ENCODE peak calls at places on chromosomes 11 and 22, in seven cellular contexts. R is A549; F is CD8-positive, alpha-beta memory T cell; G is tibial artery; Y is PC-9; C is heart right ventricle; N is SK-N-SH. D is an unnamed sample. For H3K9me3, the result is how much of the 10 kb centered on the place peaks cover.

GRCh38 chr11:113022267-113022666 is 61.0 kb downstream of the NCAM1 start:
- DNase-seq in Y (no peak), R (no peak), G (no peak), F (no peak), N (no peak), C (no peak), D (peak)

GRCh38 chr11:76083563-76084451 is 122.5 kb downstream of the WNT11 start:
- DNase-seq in C (no peak), G (no peak), Y (peak), N (no peak), R (no peak), F (no peak), D (no peak)

GRCh38 chr11:77175869-77176539 is 48.0 kb downstream of the MYO7A start:
- DNase-seq in N (no peak), R (no peak), G (peak), Y (no peak), C (peak), F (no peak), D (peak)

GRCh38 chr11:1887451-1888346 is 4.0 kb downstream of the PRR33 start:
- DNase-seq in G (no peak), N (peak), Y (no peak), C (no peak), R (no peak), F (peak), D (no peak)

GRCh38 chr11:73113426-73113825 is 28.7 kb downstream of the FCHSD2 start:
- DNase-seq in G (no peak), Y (no peak), F (no peak), R (no peak), C (no peak), N (no peak), D (no peak)

GRCh38 chr22:22371031-22371541 is 126.5 kb downstream of the VPREB1 start:
- DNase-seq in F (no peak), N (no peak), R (no peak), G (no peak), Y (no peak), C (peak), D (no peak)

GRCh38 chr22:43587574-43587973 is 175.8 kb downstream of the MPPED1 start:
- DNase-seq in G (no peak), C (no peak), N (no peak), F (no peak), R (no peak), Y (no peak), D (no peak)

GRCh38 chr11:65493367-65494176 is 5.3 kb upstream of the MALAT1 start:
- DNase-seq in F (no peak), G (peak), Y (peak), C (peak), N (no peak), R (peak), D (peak)

GRCh38 chr11:120385690-120386089 is 49.5 kb downstream of the ARHGEF12 start:
- DNase-seq in G (no peak), R (no peak), N (no peak), Y (no peak), F (no peak), C (no peak), D (no peak)

GRCh38 chr22:41524283-41524682 is 20.0 kb downstream of the POLR3H start:
- DNase-seq in Y (no peak), N (no peak), G (peak), F (no peak), C (peak), R (no peak), D (peak)

GRCh38 chr11:43644626-43645299 is 35.8 kb upstream of the HSD17B12 start:
- DNase-seq in N (no peak), R (no peak), Y (no peak), G (no peak), C (no peak), F (no peak), D (no peak)

GRCh38 chr11:85740464-85741400 is 54.7 kb upstream of the CCDC89 start:
- DNase-seq in Y (no peak), C (no peak), R (no peak), F (no peak), G (no peak), N (no peak), D (peak)

GRCh38 chr11:76185931-76186401 is 20.3 kb downstream of the WNT11 start:
- DNase-seq in R (no peak), G (peak), C (peak), N (peak), F (no peak), Y (no peak), D (peak)

GRCh38 chr22:41285441-41285819 is 557 bp downstream of the RANGAP1 start:
- DNase-seq in C (peak), Y (peak), F (peak), N (peak), G (peak), R (no peak), D (peak)

GRCh38 chr11:30346068-30346688 is 23.3 kb downstream of the ARL14EP start:
- DNase-seq in F (no peak), G (no peak), C (peak), R (peak), N (peak), Y (no peak), D (peak)

GRCh38 chr11:131002145-131002544 is 85.9 kb upstream of the SNX19 start:
- DNase-seq in F (no peak), N (no peak), R (no peak), Y (no peak), C (no peak), G (no peak), D (no peak)

GRCh38 chr11:134048028-134048427 is 20.8 kb upstream of the JAM3 start:
- DNase-seq in G (no peak), C (no peak), F (no peak), Y (no peak), N (no peak), R (no peak), D (no peak)

GRCh38 chr11:128328955-128329551 is 258.3 kb downstream of the ETS1 start:
- DNase-seq in G (no peak), F (peak), Y (no peak), C (peak), R (no peak), N (no peak), D (peak)

GRCh38 chr11:1297576-1298473 is 11.6 kb downstream of the TOLLIP start:
- DNase-seq in N (no peak), C (no peak), Y (no peak), G (no peak), R (no peak), F (no peak), D (no peak)

GRCh38 chr22:43624144-43624998 is 187.7 kb downstream of the EFCAB6 start:
- DNase-seq in Y (no peak), G (no peak), N (no peak), F (no peak), C (no peak), R (peak), D (no peak)

GRCh38 chr11:72634472-72635095 is 39.6 kb downstream of the PDE2A start:
- DNase-seq in R (no peak), F (no peak), Y (no peak), G (no peak), N (no peak), C (no peak), D (no peak)

DNA sequence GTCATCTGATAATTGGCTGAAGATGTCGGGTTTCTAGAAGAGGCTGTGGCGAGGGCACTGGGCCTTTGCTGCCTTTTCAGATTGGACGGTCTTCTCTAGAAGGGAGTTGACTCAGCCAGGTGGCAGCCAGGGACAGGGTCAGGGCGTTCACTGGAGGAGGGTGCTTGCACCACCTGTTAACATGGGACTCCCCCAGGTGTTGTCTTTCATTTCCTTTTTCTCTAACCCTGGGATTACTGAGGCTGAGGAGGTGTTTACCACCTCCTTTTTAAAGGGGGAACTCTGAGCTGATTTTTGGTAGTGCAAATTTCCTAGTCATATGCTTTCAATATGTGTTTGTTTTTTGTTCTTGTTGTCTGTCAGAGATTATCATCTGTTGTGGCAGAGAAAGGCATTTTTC is 54.0 kb downstream of the LDLRAD3 start:
- DNase-seq in Y (no peak), C (no peak), F (no peak), G (no peak), N (no peak), R (no peak), D (no peak)
- H3K9me3 ChIP-seq in Y (under half), C (under half), F (under half), G (under half), N (under half), R (under half), D (under half)

GRCh38 chr22:45692549-45692948 is 20.9 kb downstream of the ATXN10 start:
- DNase-seq in C (no peak), R (no peak), G (no peak), N (no peak), Y (peak), F (no peak), D (peak)
- H3K27ac ChIP-seq in C (no peak), R (peak), G (no peak), N (no peak), Y (peak), F (no peak), D (no peak)

GRCh38 chr11:132564120-132564519 is 968.2 kb downstream of the OPCML start:
- DNase-seq in C (no peak), R (no peak), N (no peak), Y (no peak), G (no peak), F (no peak), D (no peak)
- H3K9me3 ChIP-seq in C (under half), R (under half), N (under half), Y (under half), G (under half), F (under half), D (under half)

DNA sequence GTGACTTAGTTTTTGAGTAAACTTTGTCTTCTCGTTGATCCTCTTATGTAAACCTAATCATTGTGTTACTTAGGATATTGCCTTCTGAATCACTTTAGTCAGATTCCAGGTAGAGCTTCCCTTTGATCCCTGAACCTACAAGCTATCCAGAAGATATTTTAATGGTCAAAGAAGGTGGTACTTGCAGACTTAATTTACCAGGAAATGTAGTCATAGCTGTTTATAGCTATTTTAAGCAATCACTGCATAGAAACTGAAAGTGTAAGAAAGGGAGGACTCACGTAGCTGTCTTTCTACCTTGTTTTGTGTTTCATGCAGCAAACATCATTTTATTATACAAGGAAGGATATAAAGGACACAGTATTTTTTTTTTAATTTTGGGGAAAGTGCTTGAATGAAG is 189.5 kb downstream of the DDX10 start:
- DNase-seq in F (no peak), G (no peak), R (no peak), Y (no peak), N (no peak), C (no peak), D (no peak)
- H3K27ac ChIP-seq in F (no peak), G (peak), R (no peak), Y (no peak), N (peak), C (peak), D (peak)

GRCh38 chr11:71076021-71076420 is 176.4 kb downstream of the SHANK2 start:
- DNase-seq in N (no peak), Y (no peak), C (no peak), R (no peak), F (no peak), G (no peak), D (no peak)

GRCh38 chr11:71071736-71072509 is 180.5 kb downstream of the SHANK2 start:
- DNase-seq in G (no peak), R (no peak), Y (no peak), N (no peak), C (no peak), F (no peak), D (no peak)

GRCh38 chr11:71078482-71078881 is 173.9 kb downstream of the SHANK2 start:
- DNase-seq in C (no peak), G (no peak), F (no peak), Y (peak), N (no peak), R (no peak), D (no peak)

GRCh38 chr11:71076525-71077304 is 175.7 kb downstream of the SHANK2 start:
- DNase-seq in G (no peak), F (no peak), C (no peak), R (no peak), Y (no peak), N (no peak), D (no peak)

DNA sequence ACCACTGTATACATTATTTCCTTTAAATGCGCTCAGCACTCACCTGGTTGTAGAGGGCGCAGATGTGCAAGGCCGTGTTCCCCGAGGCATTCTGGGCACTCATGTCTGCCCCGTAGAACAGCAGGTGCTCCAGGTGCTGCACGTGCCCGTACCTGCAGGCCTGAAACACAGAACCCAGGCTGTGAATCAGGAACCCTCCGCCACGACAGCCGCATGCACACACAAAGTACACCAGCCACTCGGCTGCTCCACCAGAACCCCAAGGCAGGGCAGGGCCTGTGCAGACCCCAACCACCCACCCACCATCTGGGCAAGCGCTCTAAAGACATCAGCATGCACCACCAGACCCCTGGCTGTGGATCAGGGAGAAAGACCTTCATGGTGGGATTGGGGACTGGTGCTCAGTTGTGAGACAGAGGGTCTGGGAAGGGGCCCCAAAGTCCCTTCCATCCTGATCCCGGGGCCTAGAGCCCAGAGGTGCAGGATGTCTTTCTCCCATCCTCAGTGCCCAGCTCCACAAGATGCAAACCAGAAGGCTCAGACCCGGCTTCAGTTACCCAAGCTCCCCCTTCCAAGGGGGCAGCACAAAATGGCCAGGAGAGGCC is 177.2 kb downstream of the SHANK2 start:
- DNase-seq in C (no peak), G (no peak), R (no peak), Y (no peak), N (no peak), F (no peak), D (no peak)
- H3K9me3 ChIP-seq in C (under half), G (under half), R (under half), Y (under half), N (under half), F (under half), D (under half)

GRCh38 chr11:35583126-35583525 is 35.1 kb upstream of the FJX1 start:
- DNase-seq in C (no peak), Y (no peak), R (no peak), G (no peak), N (no peak), F (no peak), D (peak)
- H3K27ac ChIP-seq in C (no peak), Y (no peak), R (peak), G (no peak), N (no peak), F (no peak), D (no peak)

DNA sequence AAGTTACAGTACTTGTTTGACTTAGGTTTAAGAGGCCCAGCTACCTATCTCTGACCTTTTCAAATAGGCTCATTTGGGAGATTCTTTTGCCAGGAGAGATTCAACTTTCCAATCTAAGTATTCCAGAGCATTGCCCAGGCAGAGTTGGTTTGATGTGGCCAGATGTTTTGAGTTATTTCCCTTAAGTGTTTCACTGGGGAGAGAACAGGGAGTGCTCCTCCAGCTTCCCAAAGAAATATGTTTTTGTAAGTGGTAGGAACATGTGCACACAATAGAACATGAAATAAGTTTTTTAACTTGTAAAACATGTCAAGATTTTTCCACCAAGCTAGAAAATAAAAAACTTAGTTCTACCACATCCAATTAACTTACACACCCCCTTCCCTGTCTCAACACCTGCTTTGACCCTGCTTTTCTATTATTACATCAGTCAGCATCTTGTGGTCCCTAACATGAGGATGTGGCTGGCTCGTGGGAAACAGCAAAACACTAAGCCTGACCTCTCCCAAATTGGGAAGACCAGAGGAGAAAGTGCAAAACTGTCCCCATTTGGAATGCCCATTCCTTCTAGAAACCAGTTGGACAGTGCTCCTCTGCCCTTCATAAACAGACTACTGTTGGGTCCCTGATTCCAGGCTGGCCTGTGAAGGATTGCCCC is 70.4 kb upstream of the RASSF10 start:
- DNase-seq in G (no peak), Y (no peak), C (no peak), R (no peak), F (no peak), N (no peak), D (no peak)
- H3K9me3 ChIP-seq in G (under half), Y (under half), C (under half), R (under half), F (under half), N (under half), D (under half)